ENCODE peak calls at places on chromosomes 3 and 15, in six cellular contexts. One of them, this sample, is unnamed.

GRCh38 chr3:190375671-190376070 is 12.3 kb upstream of the CLDN16 start:
- DNase-seq in lower leg skin: no peak
- DNase-seq in CD8-positive, alpha-beta memory T cell: no peak
- DNase-seq in IMR-90: no peak
- DNase-seq in pancreas: no peak
- DNase-seq in left lung: no peak
- DNase-seq in this sample: no peak

GRCh38 chr3:16516695-16517481 is 3.4 kb upstream of the RFTN1 start:
- DNase-seq in lower leg skin: peak; percentile 32
- DNase-seq in CD8-positive, alpha-beta memory T cell: peak; percentile 11
- DNase-seq in IMR-90: peak; percentile 74
- DNase-seq in pancreas: no peak
- DNase-seq in left lung: no peak
- DNase-seq in this sample: peak; percentile 45

GRCh38 chr3:130849111-130849552 is 44.8 kb upstream of the ATP2C1 start:
- DNase-seq in lower leg skin: peak; percentile 69
- DNase-seq in CD8-positive, alpha-beta memory T cell: no peak
- DNase-seq in IMR-90: no peak
- DNase-seq in pancreas: peak; percentile 86
- DNase-seq in left lung: peak; percentile 62
- DNase-seq in this sample: no peak

GRCh38 chr3:42306499-42306898 is 40.5 kb upstream of the CCK start:
- DNase-seq in lower leg skin: no peak
- DNase-seq in CD8-positive, alpha-beta memory T cell: no peak
- DNase-seq in IMR-90: no peak
- DNase-seq in pancreas: no peak
- DNase-seq in left lung: no peak
- DNase-seq in this sample: no peak

GRCh38 chr3:134374791-134375541 is 719 bp upstream of the AMOTL2 start:
- DNase-seq in lower leg skin: no peak
- DNase-seq in CD8-positive, alpha-beta memory T cell: no peak
- DNase-seq in IMR-90: no peak
- DNase-seq in pancreas: peak; percentile 66
- DNase-seq in left lung: no peak
- DNase-seq in this sample: no peak

GRCh38 chr3:13414040-13414729 is 5.9 kb downstream of the NUP210 start:
- DNase-seq in lower leg skin: peak; percentile 31
- DNase-seq in CD8-positive, alpha-beta memory T cell: peak; percentile 64
- DNase-seq in IMR-90: no peak
- DNase-seq in pancreas: no peak
- DNase-seq in left lung: peak; percentile 79
- DNase-seq in this sample: no peak

GRCh38 chr3:29977360-29977759 is 629.0 kb upstream of the TGFBR2 start:
- DNase-seq in lower leg skin: no peak
- DNase-seq in CD8-positive, alpha-beta memory T cell: no peak
- DNase-seq in IMR-90: no peak
- DNase-seq in pancreas: no peak
- DNase-seq in left lung: no peak
- DNase-seq in this sample: no peak

GRCh38 chr3:38583688-38584087 is 65.8 kb downstream of the SCN5A start:
- DNase-seq in lower leg skin: no peak
- DNase-seq in CD8-positive, alpha-beta memory T cell: no peak
- DNase-seq in IMR-90: no peak
- DNase-seq in pancreas: no peak
- DNase-seq in left lung: no peak
- DNase-seq in this sample: no peak

GRCh38 chr3:182284793-182285192 is 508.5 kb upstream of the ATP11B start:
- DNase-seq in lower leg skin: no peak
- DNase-seq in CD8-positive, alpha-beta memory T cell: no peak
- DNase-seq in IMR-90: no peak
- DNase-seq in pancreas: no peak
- DNase-seq in left lung: no peak
- DNase-seq in this sample: no peak

GRCh38 chr3:41053220-41053619 is 146.1 kb upstream of the CTNNB1 start:
- DNase-seq in lower leg skin: no peak
- DNase-seq in CD8-positive, alpha-beta memory T cell: no peak
- DNase-seq in IMR-90: no peak
- DNase-seq in pancreas: no peak
- DNase-seq in left lung: no peak
- DNase-seq in this sample: no peak

GRCh38 chr15:31046759-31047359 is 54.7 kb downstream of the TRPM1 start:
- DNase-seq in lower leg skin: no peak
- DNase-seq in CD8-positive, alpha-beta memory T cell: no peak
- DNase-seq in IMR-90: no peak
- DNase-seq in pancreas: no peak
- DNase-seq in left lung: no peak
- DNase-seq in this sample: no peak

GRCh38 chr15:85763557-85764303 is 31.0 kb downstream of the KLHL25 start:
- DNase-seq in lower leg skin: no peak
- DNase-seq in CD8-positive, alpha-beta memory T cell: no peak
- DNase-seq in IMR-90: no peak
- DNase-seq in pancreas: no peak
- DNase-seq in left lung: no peak
- DNase-seq in this sample: no peak

GRCh38 chr15:58185439-58185838 is 47.3 kb downstream of the AQP9 start:
- DNase-seq in lower leg skin: no peak
- DNase-seq in CD8-positive, alpha-beta memory T cell: no peak
- DNase-seq in IMR-90: no peak
- DNase-seq in pancreas: no peak
- DNase-seq in left lung: no peak
- DNase-seq in this sample: no peak

GRCh38 chr3:11607816-11608215 is 35.9 kb downstream of the VGLL4 start:
- DNase-seq in lower leg skin: no peak
- DNase-seq in CD8-positive, alpha-beta memory T cell: no peak
- DNase-seq in IMR-90: peak; percentile 70
- DNase-seq in pancreas: no peak
- DNase-seq in left lung: no peak
- DNase-seq in this sample: no peak

GRCh38 chr3:64645236-64645635 is 42.6 kb downstream of the ADAMTS9 start:
- DNase-seq in lower leg skin: no peak
- DNase-seq in CD8-positive, alpha-beta memory T cell: no peak
- DNase-seq in IMR-90: no peak
- DNase-seq in pancreas: no peak
- DNase-seq in left lung: no peak
- DNase-seq in this sample: no peak

GRCh38 chr3:139638518-139638917 is 39.3 kb downstream of the NMNAT3 start:
- DNase-seq in lower leg skin: no peak
- DNase-seq in CD8-positive, alpha-beta memory T cell: no peak
- DNase-seq in IMR-90: no peak
- DNase-seq in pancreas: no peak
- DNase-seq in left lung: no peak
- DNase-seq in this sample: no peak

GRCh38 chr3:40129510-40129909 is 180.0 kb upstream of the EIF1B start:
- DNase-seq in lower leg skin: no peak
- DNase-seq in CD8-positive, alpha-beta memory T cell: no peak
- DNase-seq in IMR-90: no peak
- DNase-seq in pancreas: no peak
- DNase-seq in left lung: no peak
- DNase-seq in this sample: no peak

GRCh38 chr3:155739154-155739553 is 5.7 kb downstream of the PLCH1 start:
- DNase-seq in lower leg skin: no peak
- DNase-seq in CD8-positive, alpha-beta memory T cell: no peak
- DNase-seq in IMR-90: peak; percentile 11
- DNase-seq in pancreas: no peak
- DNase-seq in left lung: no peak
- DNase-seq in this sample: no peak

GRCh38 chr3:53187430-53187829 is 26.4 kb downstream of the PRKCD start:
- DNase-seq in lower leg skin: no peak
- DNase-seq in CD8-positive, alpha-beta memory T cell: no peak
- DNase-seq in IMR-90: peak; percentile 65
- DNase-seq in pancreas: no peak
- DNase-seq in left lung: no peak
- DNase-seq in this sample: no peak

GRCh38 chr3:138124689-138125420 is 7.3 kb downstream of the A4GNT start:
- DNase-seq in lower leg skin: peak; percentile 5
- DNase-seq in CD8-positive, alpha-beta memory T cell: no peak
- DNase-seq in IMR-90: peak; percentile 80
- DNase-seq in pancreas: no peak
- DNase-seq in left lung: no peak
- DNase-seq in this sample: no peak

GRCh38 chr15:96160800-96161199 is 169.7 kb upstream of the NR2F2 start:
- DNase-seq in lower leg skin: no peak
- DNase-seq in CD8-positive, alpha-beta memory T cell: no peak
- DNase-seq in IMR-90: no peak
- DNase-seq in pancreas: peak; percentile 30
- DNase-seq in left lung: no peak
- DNase-seq in this sample: no peak

DNA sequence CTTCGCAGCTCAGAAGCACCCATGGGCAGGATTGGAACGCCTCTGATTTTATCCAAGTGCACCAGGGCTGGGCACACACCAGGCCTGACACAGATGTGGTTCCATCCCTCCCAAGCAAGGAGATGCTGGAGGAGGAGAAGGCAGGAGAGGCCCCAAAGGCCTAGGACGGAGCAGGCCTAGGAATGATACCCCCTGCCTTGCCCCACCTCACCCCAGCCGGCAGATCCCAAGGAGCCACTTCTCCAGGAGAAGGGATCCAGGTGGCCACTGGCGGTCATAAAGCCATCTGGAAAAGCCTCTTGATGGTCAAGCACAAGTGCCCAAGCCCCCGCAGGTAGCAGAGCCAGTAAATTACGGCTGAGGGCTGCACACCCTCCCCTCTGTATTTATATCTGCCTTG is 211.8 kb downstream of the TBC1D2B start:
- DNase-seq in lower leg skin: no peak
- DNase-seq in CD8-positive, alpha-beta memory T cell: no peak
- DNase-seq in IMR-90: no peak
- DNase-seq in pancreas: no peak
- DNase-seq in left lung: peak; percentile 4
- DNase-seq in this sample: no peak
- H3K4me3 ChIP-seq in lower leg skin: no peak overlapping the region
- H3K4me3 ChIP-seq in CD8-positive, alpha-beta memory T cell: no peak overlapping the region
- H3K4me3 ChIP-seq in IMR-90: no peak overlapping the region
- H3K4me3 ChIP-seq in pancreas: no peak overlapping the region
- H3K4me3 ChIP-seq in left lung: no peak overlapping the region
- H3K4me3 ChIP-seq in this sample: no peak overlapping the region

GRCh38 chr15:73747847-73748605 is 5.1 kb downstream of the INSYN1 start:
- DNase-seq in lower leg skin: no peak
- DNase-seq in CD8-positive, alpha-beta memory T cell: no peak
- DNase-seq in IMR-90: no peak
- DNase-seq in pancreas: no peak
- DNase-seq in left lung: no peak
- DNase-seq in this sample: no peak
- H3K4me3 ChIP-seq in lower leg skin: no peak overlapping the region
- H3K4me3 ChIP-seq in CD8-positive, alpha-beta memory T cell: no peak overlapping the region
- H3K4me3 ChIP-seq in IMR-90: no peak overlapping the region
- H3K4me3 ChIP-seq in pancreas: no peak overlapping the region
- H3K4me3 ChIP-seq in left lung: no peak overlapping the region
- H3K4me3 ChIP-seq in this sample: no peak overlapping the region

GRCh38 chr3:195892105-195892354 is 16.3 kb downstream of the TNK2 start:
- DNase-seq in lower leg skin: no peak
- DNase-seq in CD8-positive, alpha-beta memory T cell: no peak
- DNase-seq in IMR-90: no peak
- DNase-seq in pancreas: no peak
- DNase-seq in left lung: no peak
- DNase-seq in this sample: no peak
- H3K4me3 ChIP-seq in lower leg skin: no peak overlapping the region
- H3K4me3 ChIP-seq in CD8-positive, alpha-beta memory T cell: no peak overlapping the region
- H3K4me3 ChIP-seq in IMR-90: no peak overlapping the region
- H3K4me3 ChIP-seq in pancreas: no peak overlapping the region
- H3K4me3 ChIP-seq in left lung: peak overlapping the region; percentile 29
- H3K4me3 ChIP-seq in this sample: peak overlapping the region; percentile 37

GRCh38 chr3:71166839-71167238 is 416.7 kb downstream of the FOXP1 start:
- DNase-seq in lower leg skin: no peak
- DNase-seq in CD8-positive, alpha-beta memory T cell: no peak
- DNase-seq in IMR-90: no peak
- DNase-seq in pancreas: no peak
- DNase-seq in left lung: no peak
- DNase-seq in this sample: no peak

GRCh38 chr3:71171246-71171645 is 412.3 kb downstream of the FOXP1 start:
- DNase-seq in lower leg skin: no peak
- DNase-seq in CD8-positive, alpha-beta memory T cell: no peak
- DNase-seq in IMR-90: no peak
- DNase-seq in pancreas: no peak
- DNase-seq in left lung: no peak
- DNase-seq in this sample: no peak

GRCh38 chr3:71166366-71166765 is 417.2 kb downstream of the FOXP1 start:
- DNase-seq in lower leg skin: no peak
- DNase-seq in CD8-positive, alpha-beta memory T cell: no peak
- DNase-seq in IMR-90: no peak
- DNase-seq in pancreas: no peak
- DNase-seq in left lung: no peak
- DNase-seq in this sample: no peak

GRCh38 chr3:71168043-71168720 is 415.3 kb downstream of the FOXP1 start:
- DNase-seq in lower leg skin: no peak
- DNase-seq in CD8-positive, alpha-beta memory T cell: no peak
- DNase-seq in IMR-90: peak; percentile 87
- DNase-seq in pancreas: no peak
- DNase-seq in left lung: no peak
- DNase-seq in this sample: peak; percentile 43

DNA sequence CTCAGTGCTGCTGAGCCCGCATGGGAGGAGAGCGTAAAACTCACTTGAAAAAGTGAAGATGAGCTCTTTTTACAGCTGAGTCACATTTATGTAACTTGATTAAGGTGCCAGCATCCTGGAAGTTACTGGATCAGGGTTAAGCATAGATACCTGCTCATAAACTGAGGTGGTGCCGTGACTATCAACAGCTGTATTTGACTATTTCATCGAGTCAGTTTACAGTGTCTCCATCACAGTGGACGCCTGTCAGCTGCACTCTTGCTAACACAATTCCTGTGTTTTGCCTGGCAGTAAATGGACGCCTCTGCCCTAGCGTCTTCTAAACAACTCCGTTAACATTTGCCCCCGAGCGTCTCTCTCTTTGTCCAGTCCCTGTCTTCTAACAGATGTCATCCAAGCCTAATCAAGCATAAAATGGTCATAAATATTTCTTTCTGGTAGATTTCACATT is 414.5 kb downstream of the FOXP1 start:
- DNase-seq in lower leg skin: no peak
- DNase-seq in CD8-positive, alpha-beta memory T cell: no peak
- DNase-seq in IMR-90: peak; percentile 44
- DNase-seq in pancreas: no peak
- DNase-seq in left lung: no peak
- DNase-seq in this sample: no peak
- H3K4me3 ChIP-seq in lower leg skin: no peak overlapping the region
- H3K4me3 ChIP-seq in CD8-positive, alpha-beta memory T cell: no peak overlapping the region
- H3K4me3 ChIP-seq in IMR-90: no peak overlapping the region
- H3K4me3 ChIP-seq in pancreas: no peak overlapping the region
- H3K4me3 ChIP-seq in left lung: no peak overlapping the region
- H3K4me3 ChIP-seq in this sample: no peak overlapping the region

DNA sequence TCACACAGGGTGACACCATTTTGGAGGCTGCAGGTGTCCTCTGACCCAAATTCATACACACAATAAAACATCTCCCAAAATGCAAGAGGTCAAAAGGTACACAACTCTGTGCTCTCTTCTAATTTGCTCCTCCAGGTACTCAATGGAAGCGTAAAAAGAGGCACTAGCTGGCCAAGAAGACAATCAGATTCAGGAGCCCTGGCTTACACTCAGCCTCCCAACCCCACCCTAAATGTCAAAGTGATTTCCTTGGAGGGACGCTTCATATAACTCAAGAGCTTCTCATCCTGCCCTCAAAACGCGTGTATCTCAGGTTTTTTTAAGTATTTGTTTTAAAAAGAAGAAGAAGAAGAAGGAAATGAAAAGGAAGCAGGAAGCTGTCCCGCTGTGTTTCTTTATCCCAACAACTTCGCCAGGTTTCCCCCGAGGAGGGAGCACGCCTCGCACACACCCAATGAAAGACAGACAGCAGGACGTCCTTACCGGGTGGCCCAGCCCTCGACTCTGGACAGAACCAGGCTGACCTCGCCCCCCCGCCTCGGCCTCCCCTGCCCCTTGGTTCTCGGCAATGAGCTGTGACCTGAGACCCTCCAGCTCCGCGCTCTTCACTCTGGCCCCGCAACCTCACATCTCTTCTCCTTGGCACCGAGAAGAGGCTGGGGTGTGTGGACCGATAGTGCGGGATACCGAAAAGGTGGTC is 620.7 kb upstream of the ZNF385D start:
- DNase-seq in lower leg skin: no peak
- DNase-seq in CD8-positive, alpha-beta memory T cell: no peak
- DNase-seq in IMR-90: no peak
- DNase-seq in pancreas: peak; percentile 5
- DNase-seq in left lung: no peak
- DNase-seq in this sample: no peak
- H3K4me3 ChIP-seq in lower leg skin: no peak overlapping the region
- H3K4me3 ChIP-seq in CD8-positive, alpha-beta memory T cell: no peak overlapping the region
- H3K4me3 ChIP-seq in IMR-90: no peak overlapping the region
- H3K4me3 ChIP-seq in pancreas: no peak overlapping the region
- H3K4me3 ChIP-seq in left lung: peak overlapping the region; percentile 16
- H3K4me3 ChIP-seq in this sample: no peak overlapping the region

This sample was measured in AG04450.